ENCODE peak calls at places on chromosomes 7 and 10, in nine cellular contexts. S is fibroblast of lung, V is GM06990, D is ascending aorta, N is AG10803, T is lung, X is RWPE1, P is GM12865, A is progenitor cell of endocrine pancreas. O is an unnamed sample.

GRCh38 chr7:5629941-5630340 is 151.5 kb downstream of the RNF216 start:
- DNase-seq in S (peak; percentile 68), V (no peak), D (no peak), N (peak; percentile 71), T (no peak), X (peak; percentile 79), P (no peak), A (no peak), O (no peak)

GRCh38 chr7:129845972-129846327 is 106.8 kb downstream of the UBE2H start:
- DNase-seq in S (peak; percentile 75), V (no peak), D (no peak), N (peak; percentile 78), T (no peak), X (peak; percentile 66), P (no peak), A (no peak), O (no peak)

GRCh38 chr7:24572421-24573007 is 738 bp upstream of the PALS2 start:
- DNase-seq in S (peak; percentile 36), V (peak; percentile 22), D (peak; percentile 81), N (peak; percentile 44), T (peak; percentile 30), X (peak; percentile 67), P (peak; percentile 26), A (peak; percentile 17), O (no peak)

GRCh38 chr7:97107192-97107800 is 10.2 kb upstream of the SDHAF3 start:
- DNase-seq in S (no peak), V (no peak), D (no peak), N (peak; percentile 66), T (no peak), X (no peak), P (no peak), A (no peak), O (no peak)

GRCh38 chr10:102300289-102300843 is 55.0 kb downstream of the GBF1 start:
- DNase-seq in S (peak; percentile 62), V (no peak), D (no peak), N (peak; percentile 83), T (no peak), X (no peak), P (no peak), A (no peak), O (no peak)

GRCh38 chr7:132618956-132619305 is 42.7 kb upstream of the PLXNA4 start:
- DNase-seq in S (no peak), V (no peak), D (no peak), N (peak; percentile 68), T (no peak), X (peak; percentile 16), P (no peak), A (no peak), O (no peak)

GRCh38 chr10:2079603-2080078 is 342.3 kb upstream of the ADARB2 start:
- DNase-seq in S (no peak), V (no peak), D (no peak), N (no peak), T (no peak), X (no peak), P (no peak), A (peak; percentile 34), O (no peak)

GRCh38 chr10:49568235-49568634 is 29.3 kb upstream of the ERCC6 start:
- DNase-seq in S (peak; percentile 6), V (peak; percentile 67), D (no peak), N (peak; percentile 96), T (no peak), X (no peak), P (peak; percentile 71), A (no peak), O (no peak)

GRCh38 chr7:157893535-157894044 is 556.8 kb downstream of the DNAJB6 start:
- DNase-seq in S (no peak), V (no peak), D (no peak), N (no peak), T (no peak), X (no peak), P (no peak), A (no peak), O (no peak)

GRCh38 chr7:7567898-7568531 is 1.3 kb downstream of the MIOS start:
- DNase-seq in S (no peak), V (no peak), D (no peak), N (no peak), T (no peak), X (peak; percentile 20), P (peak; percentile 30), A (no peak), O (no peak)

GRCh38 chr10:96584035-96584434 is 2.8 kb downstream of the TM9SF3 start:
- DNase-seq in S (no peak), V (no peak), D (no peak), N (no peak), T (no peak), X (no peak), P (no peak), A (no peak), O (no peak)

GRCh38 chr7:39310699-39311098 is 255.5 kb upstream of the YAE1 start:
- DNase-seq in S (no peak), V (no peak), D (no peak), N (no peak), T (no peak), X (no peak), P (no peak), A (no peak), O (no peak)

GRCh38 chr7:129741011-129741410 is 129.5 kb downstream of the NRF1 start:
- DNase-seq in S (no peak), V (no peak), D (no peak), N (no peak), T (no peak), X (no peak), P (no peak), A (no peak), O (no peak)

GRCh38 chr7:63073286-63073685 is 925.4 kb upstream of the ZNF722 start:
- DNase-seq in S (no peak), V (no peak), D (no peak), N (no peak), T (peak; percentile 24), X (no peak), P (no peak), A (no peak), O (no peak)

GRCh38 chr10:3805227-3805790 is 20.3 kb upstream of the KLF6 start:
- DNase-seq in S (peak; percentile 75), V (no peak), D (peak; percentile 81), N (peak; percentile 97), T (no peak), X (no peak), P (peak; percentile 67), A (no peak), O (no peak)

GRCh38 chr7:114825423-114825951 is 96.4 kb upstream of the MDFIC start:
- DNase-seq in S (no peak), V (no peak), D (no peak), N (no peak), T (no peak), X (no peak), P (peak; percentile 5), A (no peak), O (no peak)

GRCh38 chr10:106957825-106958581 is 206.5 kb downstream of the SORCS1 start:
- DNase-seq in S (no peak), V (no peak), D (no peak), N (no peak), T (no peak), X (no peak), P (peak; percentile 52), A (no peak), O (no peak)

GRCh38 chr7:90212149-90212495 is 582 bp downstream of the STEAP2 start:
- DNase-seq in S (no peak), V (no peak), D (no peak), N (no peak), T (no peak), X (peak; percentile 8), P (no peak), A (no peak), O (no peak)

GRCh38 chr10:62723375-62723774 is 81.1 kb upstream of the ADO start:
- DNase-seq in S (no peak), V (no peak), D (no peak), N (no peak), T (no peak), X (no peak), P (no peak), A (no peak), O (no peak)

GRCh38 chr7:40903872-40904271 is 769.1 kb downstream of the SUGCT start:
- DNase-seq in S (no peak), V (no peak), D (no peak), N (no peak), T (no peak), X (no peak), P (no peak), A (no peak), O (no peak)

GRCh38 chr7:40899151-40899550 is 764.3 kb downstream of the SUGCT start:
- DNase-seq in S (no peak), V (no peak), D (no peak), N (no peak), T (no peak), X (peak; percentile 46), P (no peak), A (no peak), O (no peak)

GRCh38 chr7:40899651-40900507 is 765.1 kb downstream of the SUGCT start:
- DNase-seq in S (no peak), V (no peak), D (no peak), N (no peak), T (no peak), X (no peak), P (no peak), A (no peak), O (no peak)
- TF ChIP-seq CTCF in S (no peak), V (no peak), D (no peak), N (no peak), T (no peak), X (no peak), P (no peak), A (no peak), O (no peak)

DNA sequence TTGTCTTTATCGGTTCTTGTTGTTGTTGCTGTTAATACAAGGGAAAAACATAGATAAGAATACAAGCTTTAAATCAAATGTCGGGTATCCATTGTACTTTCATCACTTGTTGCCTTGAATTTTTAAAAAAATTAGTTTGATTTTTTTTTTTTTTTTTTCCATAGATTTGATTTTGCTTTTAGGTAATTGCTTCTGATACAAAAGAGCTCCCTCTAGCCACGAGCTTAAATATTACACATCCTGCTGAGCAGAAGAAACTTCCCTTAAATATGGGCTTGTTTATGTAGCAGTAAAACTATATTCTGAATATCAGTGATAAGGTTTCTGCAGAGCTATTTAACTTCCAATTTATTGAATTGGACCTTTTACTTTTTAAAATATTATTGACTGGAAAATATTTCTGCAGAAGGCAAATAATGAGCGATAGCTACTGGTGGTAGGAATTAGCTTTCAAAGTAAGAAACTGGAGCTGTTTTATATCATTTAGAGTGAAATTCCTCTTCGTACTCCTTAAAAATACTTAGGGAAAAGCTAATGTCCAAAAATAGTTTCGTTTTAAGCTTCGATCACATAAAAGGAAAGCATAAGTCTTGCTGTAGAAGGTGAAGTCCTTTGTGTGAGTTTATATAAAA is 216.9 kb downstream of the POLR1F start:
- DNase-seq in S (peak; percentile 65), V (no peak), D (no peak), N (peak; percentile 54), T (no peak), X (peak; percentile 16), P (peak; percentile 36), A (no peak), O (no peak)
- TF ChIP-seq CTCF in S (peak; percentile 58), V (peak; percentile 61), D (no peak), N (peak; percentile 81), T (no peak), X (peak; percentile 81), P (peak; percentile 39), A (peak; percentile 66), O (peak; percentile 69)

GRCh38 chr10:27369832-27370231 is 129.2 kb upstream of the ACBD5 start:
- DNase-seq in S (peak; percentile 15), V (no peak), D (no peak), N (peak; percentile 13), T (no peak), X (peak; percentile 27), P (no peak), A (no peak), O (no peak)
- TF ChIP-seq CTCF in S (peak; percentile 15), V (no peak), D (no peak), N (no peak), T (no peak), X (peak; percentile 14), P (no peak), A (peak; percentile 43), O (peak; percentile 68)

GRCh38 chr10:30553018-30553624 is 76.4 kb downstream of the LYZL2 start:
- DNase-seq in S (no peak), V (no peak), D (no peak), N (no peak), T (no peak), X (no peak), P (no peak), A (no peak), O (no peak)
- TF ChIP-seq CTCF in S (no peak), V (no peak), D (no peak), N (no peak), T (no peak), X (no peak), P (no peak), A (no peak), O (no peak)